ENCODE peak calls at places on chromosomes 6 and 20, in nine cellular contexts. X, H, S, B, Y, O, Q, I and N are unnamed samples.

GRCh38 chr6:149925253-149925973 is 2.5 kb upstream of the RAET1G start:
- DNase-seq in Y (no peak), Q (peak), X (peak), O (no peak), I (peak), S (no peak), H (no peak), B (no peak), N (peak)

GRCh38 chr6:100846276-100846675 is 34.9 kb downstream of the ASCC3 start:
- DNase-seq in O (no peak), I (no peak), B (no peak), Y (no peak), Q (no peak), H (no peak), S (no peak), X (no peak), N (no peak)

GRCh38 chr20:47936612-47937011 is 151.3 kb upstream of the SULF2 start:
- DNase-seq in Y (no peak), H (no peak), S (no peak), O (no peak), I (no peak), X (no peak), Q (no peak), B (no peak), N (no peak)

GRCh38 chr6:26459023-26459810 is 1.5 kb downstream of the BTN2A1 start:
- DNase-seq in B (no peak), S (no peak), Q (peak), O (no peak), X (peak), H (no peak), Y (no peak), I (no peak), N (no peak)

GRCh38 chr6:78598966-78599365 is 268.4 kb upstream of the IRAK1BP1 start:
- DNase-seq in I (no peak), Q (peak), B (no peak), O (no peak), Y (no peak), X (peak), H (no peak), S (peak), N (no peak)

GRCh38 chr6:99333068-99333467 is 16.4 kb downstream of the FAXC start:
- DNase-seq in Y (no peak), B (no peak), H (no peak), X (no peak), Q (no peak), O (no peak), S (no peak), I (no peak), N (no peak)

GRCh38 chr6:48087448-48087847 is 23.5 kb downstream of the PTCHD4 start:
- DNase-seq in O (peak), I (no peak), S (no peak), B (no peak), Q (peak), H (no peak), Y (no peak), X (peak), N (no peak)

GRCh38 chr20:22794200-22794599 is 209.8 kb upstream of the FOXA2 start:
- DNase-seq in S (no peak), O (no peak), Y (no peak), I (no peak), H (no peak), X (no peak), Q (peak), B (no peak), N (no peak)

GRCh38 chr6:107132330-107132954 is 17.1 kb upstream of the BEND3 start:
- DNase-seq in Y (no peak), H (no peak), Q (peak), B (no peak), X (peak), S (no peak), O (peak), I (peak), N (no peak)

GRCh38 chr6:42766163-42766670 is 15.6 kb upstream of the BICRAL start:
- DNase-seq in S (no peak), I (no peak), B (no peak), X (peak), Y (no peak), H (no peak), Q (peak), O (no peak), N (no peak)

GRCh38 chr20:49187330-49188100 is 619 bp downstream of the STAU1 start:
- DNase-seq in X (peak), I (peak), Y (no peak), H (peak), B (no peak), O (peak), Q (no peak), S (no peak), N (peak)

GRCh38 chr6:145086197-145086596 is 649.1 kb downstream of the EPM2A start:
- DNase-seq in H (no peak), S (no peak), X (peak), O (peak), Q (peak), I (no peak), Y (no peak), B (peak), N (no peak)

GRCh38 chr6:153963352-153963751 is 75.7 kb upstream of the OPRM1 start:
- DNase-seq in X (no peak), Q (no peak), Y (no peak), H (no peak), O (peak), I (no peak), B (no peak), S (no peak), N (no peak)

GRCh38 chr6:157162756-157163433 is 160.4 kb downstream of the TMEM242 start:
- DNase-seq in Y (no peak), O (no peak), I (no peak), S (no peak), Q (no peak), H (no peak), X (no peak), B (no peak), N (no peak)

GRCh38 chr6:41167173-41167963 is 4.5 kb upstream of the TREM2 start:
- DNase-seq in Y (no peak), I (peak), H (no peak), O (no peak), S (no peak), Q (peak), B (peak), X (peak), N (no peak)

GRCh38 chr6:105764318-105764717 is 321.8 kb upstream of the PRDM1 start:
- DNase-seq in O (no peak), X (no peak), S (no peak), Y (no peak), H (no peak), I (no peak), B (no peak), Q (no peak), N (no peak)

GRCh38 chr6:65123516-65123915 is 583.5 kb downstream of the EYS start:
- DNase-seq in H (no peak), Y (no peak), X (peak), B (no peak), O (no peak), I (no peak), S (no peak), Q (no peak), N (no peak)